ENCODE peak calls at places on chromosomes 7 and 10, in five cellular contexts. S, D, N, M and P are unnamed samples.

GRCh38 chr10:102246261-102246660 is 929 bp downstream of the GBF1 start:
- DNase-seq in S (no peak), D (peak), N (no peak), M (peak), P (peak)

GRCh38 chr7:11192506-11192905 is 218.8 kb downstream of the PHF14 start:
- DNase-seq in S (no peak), D (no peak), N (no peak), M (no peak), P (no peak)

GRCh38 chr10:86752311-86752710 is 4.1 kb upstream of the BMPR1A start:
- DNase-seq in S (no peak), D (no peak), N (no peak), M (no peak), P (peak)

GRCh38 chr10:3852147-3852904 is 67.3 kb upstream of the KLF6 start:
- DNase-seq in S (peak), D (no peak), N (peak), M (no peak), P (peak)

GRCh38 chr10:43781480-43782361 is 133.0 kb upstream of the ZNF32 start:
- DNase-seq in S (peak), D (no peak), N (no peak), M (no peak), P (peak)

GRCh38 chr7:52064493-52064892 is 747.9 kb upstream of the COBL start:
- DNase-seq in S (no peak), D (no peak), N (no peak), M (no peak), P (no peak)

GRCh38 chr7:151717918-151718317 is 159.0 kb downstream of the PRKAG2 start:
- DNase-seq in S (no peak), D (no peak), N (no peak), M (no peak), P (no peak)

GRCh38 chr7:43895847-43896415 is 10.5 kb downstream of the URGCP start:
- DNase-seq in S (no peak), D (no peak), N (no peak), M (no peak), P (no peak)

GRCh38 chr7:14507617-14508016 is 394.9 kb downstream of the DGKB start:
- DNase-seq in S (peak), D (no peak), N (no peak), M (no peak), P (no peak)

GRCh38 chr7:142459557-142459963 is 201.7 kb upstream of the PRSS58 start:
- DNase-seq in S (peak), D (peak), N (peak), M (peak), P (peak)

GRCh38 chr10:14683246-14683645 is 91.5 kb downstream of the FAM107B start:
- DNase-seq in S (no peak), D (no peak), N (no peak), M (no peak), P (no peak)

GRCh38 chr10:77339156-77339555 is 298.5 kb downstream of the KCNMA1 start:
- DNase-seq in S (no peak), D (no peak), N (no peak), M (no peak), P (no peak)

GRCh38 chr10:2936816-2937215 is 130.5 kb upstream of the PFKP start:
- DNase-seq in S (no peak), D (no peak), N (no peak), M (no peak), P (no peak)

GRCh38 chr10:132341017-132341416 is 9.0 kb downstream of the LRRC27 start:
- DNase-seq in S (no peak), D (peak), N (no peak), M (no peak), P (no peak)

GRCh38 chr7:106289848-106290247 is 5.1 kb upstream of the NAMPT start:
- DNase-seq in S (peak), D (no peak), N (no peak), M (no peak), P (no peak)

GRCh38 chr7:112080974-112081373 is 125.2 kb downstream of the DOCK4 start:
- DNase-seq in S (peak), D (peak), N (no peak), M (no peak), P (no peak)

DNA sequence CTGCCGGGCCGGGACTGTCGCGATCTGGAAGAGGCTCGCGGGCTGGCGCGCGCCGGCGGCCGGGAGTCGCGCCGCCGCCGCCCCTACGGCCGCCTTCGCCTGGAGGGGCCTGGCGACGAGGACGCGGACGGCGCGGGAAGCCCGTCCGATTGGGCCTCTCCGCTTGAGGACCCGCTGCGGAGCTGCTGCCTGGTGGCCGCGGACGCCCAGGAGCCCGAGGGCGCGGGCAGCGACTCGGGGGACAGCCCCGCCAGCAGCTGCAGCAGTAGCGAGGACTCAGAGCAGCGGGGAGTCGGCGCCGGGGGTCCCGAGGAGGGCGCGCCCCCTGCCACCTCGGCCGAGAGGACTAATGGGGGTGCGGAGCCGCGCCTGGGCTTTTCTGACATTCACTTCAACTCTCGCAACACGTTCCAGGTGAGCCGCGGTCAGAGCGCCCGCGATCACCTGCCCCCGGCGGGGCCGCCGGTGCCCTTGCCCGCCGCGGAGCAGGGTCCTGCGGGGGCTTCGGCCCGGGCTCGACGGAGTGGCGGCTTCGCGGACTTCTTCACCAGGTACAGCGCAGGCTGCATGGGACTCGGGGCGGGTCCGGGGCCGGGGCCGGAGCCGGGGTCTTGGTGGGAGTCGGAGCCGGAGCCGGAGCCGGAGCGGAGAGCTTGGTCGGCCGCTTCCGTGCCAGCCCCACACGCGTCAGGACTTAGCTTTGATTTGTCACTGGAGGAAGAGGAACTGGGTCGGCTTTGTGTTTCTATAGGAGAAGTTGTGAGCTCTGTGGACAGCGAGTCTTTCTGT is 887 bp downstream of the TBC1D12 start:
- DNase-seq in S (peak), D (peak), N (peak), M (peak), P (peak)
- TF ChIP-seq EZH2phosphoT487 in S (no peak), D (no peak), N (no peak), M (peak), P (no peak)

GRCh38 chr7:134690016-134690415 is 43.4 kb downstream of the BPGM start:
- DNase-seq in S (peak), D (no peak), N (no peak), M (no peak), P (peak)

GRCh38 chr7:134684165-134684564 is 37.5 kb downstream of the BPGM start:
- DNase-seq in S (peak), D (no peak), N (no peak), M (no peak), P (no peak)

GRCh38 chr7:134685250-134685649 is 38.6 kb downstream of the BPGM start:
- DNase-seq in S (peak), D (no peak), N (no peak), M (no peak), P (no peak)

GRCh38 chr7:134690614-134691504 is 44.2 kb downstream of the BPGM start:
- DNase-seq in S (no peak), D (no peak), N (no peak), M (no peak), P (no peak)

GRCh38 chr7:134686782-134687181 is 40.1 kb downstream of the BPGM start:
- DNase-seq in S (peak), D (no peak), N (no peak), M (no peak), P (peak)
- TF ChIP-seq CTCF in S (peak), D (peak), N (no peak), M (peak), P (peak)

GRCh38 chr7:2478387-2478760 is 2.2 kb upstream of the GRIFIN start:
- DNase-seq in S (peak), D (no peak), N (no peak), M (no peak), P (no peak)

GRCh38 chr7:2476776-2477446 is 713 bp upstream of the GRIFIN start:
- DNase-seq in S (no peak), D (no peak), N (no peak), M (peak), P (no peak)

GRCh38 chr7:2476298-2476697 is at the start of gene GRIFIN:
- DNase-seq in S (no peak), D (no peak), N (no peak), M (no peak), P (no peak)

GRCh38 chr7:2478800-2479199 is 2.6 kb upstream of the GRIFIN start:
- DNase-seq in S (no peak), D (no peak), N (no peak), M (no peak), P (peak)

GRCh38 chr7:2477447-2478386 is 1.5 kb upstream of the GRIFIN start:
- DNase-seq in S (peak), D (no peak), N (peak), M (peak), P (peak)
- TF ChIP-seq EZH2phosphoT487 in S (no peak), D (no peak), N (no peak), M (no peak), P (no peak)

GRCh38 chr7:100109521-100110163 is 8.2 kb downstream of the AP4M1 start:
- DNase-seq in S (no peak), D (no peak), N (no peak), M (no peak), P (no peak)
- TF ChIP-seq CTCF in S (peak), D (peak), N (peak), M (no peak), P (peak)

GRCh38 chr7:19215421-19215820 is 70.2 kb upstream of the FERD3L start:
- DNase-seq in S (peak), D (no peak), N (no peak), M (peak), P (peak)
- TF ChIP-seq EZH2phosphoT487 in S (no peak), D (no peak), N (no peak), M (no peak), P (no peak)

GRCh38 chr10:112461029-112461887 is 14.2 kb downstream of the VTI1A start:
- DNase-seq in S (peak), D (no peak), N (peak), M (no peak), P (no peak)

GRCh38 chr10:112454910-112455779 is 8.1 kb downstream of the VTI1A start:
- DNase-seq in S (no peak), D (no peak), N (no peak), M (no peak), P (no peak)

GRCh38 chr10:112456533-112456932 is 9.5 kb downstream of the VTI1A start:
- DNase-seq in S (no peak), D (peak), N (no peak), M (no peak), P (no peak)
- TF ChIP-seq CTCF in S (peak), D (peak), N (peak), M (peak), P (no peak)

DNA sequence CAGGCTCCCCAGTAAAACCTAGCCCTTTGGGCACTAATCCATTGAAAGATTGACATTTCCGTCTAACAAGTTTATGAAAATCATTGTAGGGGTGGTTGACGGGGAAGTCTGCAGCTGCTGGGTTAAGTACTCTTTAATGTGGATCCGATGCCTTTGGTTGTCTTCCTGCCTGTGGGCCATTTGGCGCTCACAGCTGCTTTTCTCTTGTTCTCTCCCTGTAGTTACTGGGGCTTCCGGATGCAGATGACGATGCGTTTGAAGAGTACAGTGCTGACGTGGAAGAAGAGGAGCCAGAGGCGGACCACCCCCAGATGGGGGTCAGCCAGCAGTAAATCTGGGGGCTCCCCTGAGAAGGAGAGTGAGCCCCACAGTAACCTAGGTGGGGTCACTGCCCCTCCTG is 22.4 kb downstream of the MTURN start:
- DNase-seq in S (no peak), D (no peak), N (no peak), M (no peak), P (no peak)
- TF ChIP-seq EZH2phosphoT487 in S (no peak), D (no peak), N (no peak), M (no peak), P (no peak)

GRCh38 chr7:22452142-22452763 is 47.7 kb downstream of the STEAP1B start:
- DNase-seq in S (peak), D (peak), N (peak), M (peak), P (peak)

GRCh38 chr7:22453159-22453558 is 46.8 kb downstream of the STEAP1B start:
- DNase-seq in S (no peak), D (peak), N (no peak), M (no peak), P (no peak)

GRCh38 chr7:22457471-22457870 is 42.5 kb downstream of the STEAP1B start:
- DNase-seq in S (no peak), D (no peak), N (no peak), M (no peak), P (no peak)

GRCh38 chr7:22454446-22454845 is 45.5 kb downstream of the STEAP1B start:
- DNase-seq in S (no peak), D (no peak), N (no peak), M (no peak), P (no peak)
- TF ChIP-seq CTCF in S (no peak), D (no peak), N (no peak), M (no peak), P (no peak)

GRCh38 chr10:71421075-71421434 is 24.3 kb downstream of the CDH23 start:
- DNase-seq in S (no peak), D (no peak), N (no peak), M (no peak), P (no peak)

GRCh38 chr10:71423268-71423667 is 26.5 kb downstream of the CDH23 start:
- DNase-seq in S (no peak), D (no peak), N (no peak), M (no peak), P (no peak)

GRCh38 chr10:71419750-71420149 is 23.0 kb downstream of the CDH23 start:
- DNase-seq in S (no peak), D (no peak), N (no peak), M (no peak), P (no peak)

GRCh38 chr10:71423936-71424335 is 27.2 kb downstream of the CDH23 start:
- DNase-seq in S (no peak), D (no peak), N (no peak), M (no peak), P (no peak)

GRCh38 chr10:71419002-71419540 is 22.4 kb downstream of the CDH23 start:
- DNase-seq in S (no peak), D (no peak), N (no peak), M (no peak), P (no peak)
- TF ChIP-seq EZH2phosphoT487 in S (no peak), D (no peak), N (no peak), M (no peak), P (no peak)

DNA sequence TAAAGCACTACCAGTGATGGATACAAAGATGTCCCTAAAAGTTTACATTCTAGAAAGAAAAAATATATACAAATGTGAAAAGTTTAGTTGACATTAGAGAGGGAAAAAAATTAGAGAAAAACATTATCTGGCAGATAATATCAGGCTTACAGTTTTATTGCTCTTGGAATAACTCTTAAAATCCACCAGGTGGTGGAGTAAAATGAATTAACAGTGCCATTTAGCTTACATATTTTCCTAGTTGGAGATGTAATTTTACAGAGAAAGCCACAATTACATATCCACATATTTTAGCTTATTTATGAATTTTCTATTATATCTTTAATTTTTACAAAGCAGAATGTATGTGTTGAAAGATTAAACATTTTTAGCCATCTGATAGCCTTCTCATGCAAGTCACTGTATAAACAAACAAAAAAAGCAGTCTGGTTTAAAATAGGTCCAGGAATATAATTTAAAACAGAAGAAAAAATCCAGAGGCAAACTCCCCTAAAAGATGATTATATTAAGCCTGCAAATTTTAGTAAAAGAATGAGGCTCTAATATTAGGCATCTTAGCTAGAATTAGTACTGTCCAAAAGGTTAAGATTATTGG is 6.5 kb downstream of the CABCOCO1 start:
- DNase-seq in S (no peak), D (no peak), N (no peak), M (no peak), P (no peak)
- TF ChIP-seq CTCF in S (peak), D (peak), N (no peak), M (no peak), P (peak)